ENCODE peak calls at places on chromosomes 1 and 21, in four cellular contexts. X, S, B and O are unnamed samples.

GRCh38 chr1:29991025-29991424 is 732.4 kb downstream of the MATN1 start:
- DNase-seq in X (no peak), S (no peak), B (peak; percentile 12), O (no peak)

GRCh38 chr1:119964673-119965363 is 68.5 kb upstream of the ADAM30 start:
- DNase-seq in X (peak; percentile 42), S (peak; percentile 80), B (no peak), O (peak; percentile 80)

GRCh38 chr1:216221260-216221700 is 202.0 kb downstream of the USH2A start:
- DNase-seq in X (peak; percentile 78), S (peak; percentile 87), B (peak; percentile 67), O (peak; percentile 78)

GRCh38 chr1:67850151-67850551 is 16.9 kb upstream of the GNG12 start:
- DNase-seq in X (peak; percentile 67), S (peak; percentile 70), B (peak; percentile 46), O (peak; percentile 71)

GRCh38 chr1:231973840-231974239 is 347.2 kb downstream of the DISC1 start:
- DNase-seq in X (no peak), S (peak; percentile 31), B (peak; percentile 24), O (no peak)

GRCh38 chr1:179598631-179599030 is 7.0 kb downstream of the TDRD5 start:
- DNase-seq in X (no peak), S (no peak), B (no peak), O (no peak)

GRCh38 chr1:159779403-159779851 is 1.3 kb upstream of the DUSP23 start:
- DNase-seq in X (peak; percentile 87), S (peak; percentile 72), B (peak; percentile 36), O (peak; percentile 76)

GRCh38 chr1:58721247-58721820 is 21.5 kb upstream of the MYSM1 start:
- DNase-seq in X (no peak), S (no peak), B (no peak), O (no peak)

GRCh38 chr21:35058058-35058457 is 9.0 kb upstream of the RUNX1 start:
- DNase-seq in X (no peak), S (no peak), B (no peak), O (no peak)

GRCh38 chr1:203477748-203478147 is 2.1 kb downstream of the PRELP start:
- DNase-seq in X (no peak), S (no peak), B (no peak), O (no peak)

GRCh38 chr1:59272507-59272906 is 24.4 kb upstream of the FGGY start:
- DNase-seq in X (peak; percentile 59), S (peak; percentile 23), B (peak; percentile 80), O (peak; percentile 69)

GRCh38 chr1:233395852-233396646 is 68.5 kb downstream of the MAP3K21 start:
- DNase-seq in X (no peak), S (no peak), B (no peak), O (no peak)

GRCh38 chr1:23600283-23600682 is 41.0 kb upstream of the ID3 start:
- DNase-seq in X (no peak), S (no peak), B (no peak), O (no peak)

GRCh38 chr1:217469983-217470382 is 160.9 kb downstream of the GPATCH2 start:
- DNase-seq in X (no peak), S (no peak), B (no peak), O (no peak)

DNA sequence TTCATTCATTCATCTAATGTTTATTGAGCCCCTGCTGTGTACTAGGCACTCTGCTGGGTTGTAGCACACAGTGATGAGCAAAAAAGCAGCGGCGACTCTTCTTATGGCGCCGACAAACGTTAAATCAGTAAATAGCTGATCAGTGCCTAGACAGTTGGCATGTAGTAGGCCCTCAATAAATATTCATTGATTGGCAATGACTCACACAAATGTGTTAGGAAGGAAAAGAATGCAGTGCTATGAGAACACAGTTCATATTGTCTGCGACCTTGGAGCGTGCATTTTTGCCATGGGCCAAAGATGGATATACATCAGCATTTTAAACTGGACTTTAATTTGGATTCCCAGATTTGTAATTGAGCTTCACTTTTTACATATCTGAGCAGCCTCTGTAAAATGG is 52.0 kb downstream of the PRDM2 start:
- DNase-seq in X (no peak), S (no peak), B (no peak), O (no peak)
- H3K4me3 ChIP-seq in X (no peak overlapping the region), S (no peak overlapping the region), B (no peak overlapping the region), O (no peak overlapping the region)

DNA sequence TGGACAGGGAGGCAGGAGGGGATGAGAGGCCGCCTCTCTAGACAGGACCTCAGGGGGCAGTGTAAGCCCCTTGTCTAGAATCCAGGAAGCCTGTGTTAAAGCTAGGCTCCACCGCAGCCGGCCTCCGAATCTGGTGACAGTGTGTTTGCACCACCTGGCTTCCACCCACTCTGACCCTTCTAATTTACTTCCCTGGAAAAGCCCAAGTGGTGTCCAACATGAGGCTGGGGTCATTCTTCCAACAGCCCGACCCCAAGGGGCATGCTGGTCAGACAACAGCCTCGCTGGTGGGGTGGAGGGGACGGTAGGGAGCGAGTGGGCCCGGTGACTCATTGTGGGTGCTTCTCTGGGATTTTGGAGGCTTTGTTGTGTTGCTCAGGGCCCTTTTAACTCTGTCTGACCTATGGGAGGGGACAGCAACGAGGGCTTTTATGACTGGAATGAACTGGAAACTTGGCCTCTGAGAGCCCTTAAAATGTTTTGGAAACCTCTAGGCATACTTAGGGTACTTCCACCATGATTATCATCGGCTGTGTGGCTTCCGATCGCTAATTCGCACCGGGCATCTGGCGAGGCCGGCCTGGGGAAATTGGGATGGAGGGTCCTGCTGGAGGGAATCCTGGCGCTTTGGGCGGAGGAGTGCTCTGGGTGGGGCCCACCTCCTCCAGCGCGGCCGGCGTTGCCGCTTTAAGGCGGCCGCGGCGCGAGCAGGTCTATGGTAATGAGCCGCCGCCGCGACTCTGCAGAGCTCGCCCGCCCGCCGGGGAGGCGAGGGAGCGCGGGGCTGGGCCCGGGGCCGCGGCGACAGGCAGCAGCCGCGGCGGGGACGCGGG is at the start of gene CELSR2:
- DNase-seq in X (peak; percentile 50), S (peak; percentile 52), B (peak; percentile 61), O (peak; percentile 39)
- TF ChIP-seq CTCF in X (no peak), S (no peak), B (no peak), O (no peak)

DNA sequence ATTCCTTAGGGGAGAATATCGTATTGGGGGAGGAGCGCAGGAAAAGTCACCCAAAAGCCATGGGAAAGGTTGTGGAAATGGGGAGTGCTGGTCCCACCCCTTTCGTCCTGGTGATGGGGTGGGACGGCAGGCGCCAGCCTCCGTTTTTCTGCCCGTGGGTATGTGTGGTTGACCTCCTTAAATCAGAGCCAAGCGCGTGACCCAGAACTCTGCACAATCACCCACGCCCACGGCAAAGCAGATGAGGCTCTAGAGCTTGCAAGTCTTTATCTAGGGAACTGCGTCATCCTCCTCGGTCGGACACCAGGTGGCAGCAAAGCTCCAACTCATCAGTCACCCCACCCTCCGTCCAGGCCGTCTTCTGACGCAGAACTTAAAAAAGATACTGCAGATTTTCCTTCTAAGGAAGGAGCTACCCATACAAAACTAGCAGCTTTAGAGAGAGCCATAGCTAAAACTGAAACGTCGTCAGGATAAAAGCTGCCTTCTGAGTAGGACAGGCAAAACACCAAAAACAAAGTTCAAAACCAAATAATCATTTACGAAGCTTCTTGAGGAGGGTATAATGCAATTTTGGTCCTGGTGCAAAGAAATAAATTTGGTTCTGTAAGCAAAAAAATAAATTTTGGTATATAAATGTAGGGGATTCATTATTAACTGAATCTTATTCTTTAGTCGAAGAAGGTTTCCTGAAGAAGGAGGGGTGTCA is 62.0 kb downstream of the TBX19 start:
- DNase-seq in X (peak; percentile 94), S (peak; percentile 96), B (peak; percentile 69), O (peak; percentile 96)
- H3K4me3 ChIP-seq in X (peak overlapping the region; percentile 15), S (peak overlapping the region; percentile 38), B (no peak overlapping the region), O (peak overlapping the region; percentile 49)

GRCh38 chr1:41502912-41503311 is 18.4 kb upstream of the EDN2 start:
- DNase-seq in X (no peak), S (no peak), B (no peak), O (no peak)

GRCh38 chr1:41501581-41501980 is 17.1 kb upstream of the EDN2 start:
- DNase-seq in X (no peak), S (no peak), B (no peak), O (no peak)

GRCh38 chr1:41504126-41505035 is 19.9 kb upstream of the EDN2 start:
- DNase-seq in X (peak; percentile 40), S (peak; percentile 69), B (peak; percentile 86), O (peak; percentile 31)

GRCh38 chr1:41500781-41501518 is 16.5 kb upstream of the EDN2 start:
- DNase-seq in X (no peak), S (no peak), B (peak; percentile 61), O (no peak)

GRCh38 chr1:41503507-41504125 is 19.1 kb upstream of the EDN2 start:
- DNase-seq in X (no peak), S (no peak), B (no peak), O (no peak)
- TF ChIP-seq CTCF in X (peak; percentile 10), S (peak; percentile 32), B (peak; percentile 11), O (no peak)